ENCODE peak calls at places on chromosomes 5 and 9, in five cellular contexts. One of them, this sample, is unnamed.

GRCh38 chr9:131420913-131421312 is 27.0 kb downstream of the PRRC2B start:
- DNase-seq in upper lobe of right lung: no peak
- DNase-seq in prostate gland: peak
- DNase-seq in mucosa of descending colon: no peak
- DNase-seq in tibial nerve: no peak
- DNase-seq in this sample: no peak

GRCh38 chr9:34230556-34230955 is 51.7 kb downstream of the UBAP1 start:
- DNase-seq in upper lobe of right lung: no peak
- DNase-seq in prostate gland: no peak
- DNase-seq in mucosa of descending colon: no peak
- DNase-seq in tibial nerve: no peak
- DNase-seq in this sample: no peak

GRCh38 chr9:123544007-123544827 is 188.2 kb downstream of the CRB2 start:
- DNase-seq in prostate gland: no peak
- DNase-seq in tibial nerve: no peak
- DNase-seq in mucosa of descending colon: no peak
- DNase-seq in upper lobe of right lung: no peak
- DNase-seq in this sample: peak

GRCh38 chr5:65141487-65141886 is 340.2 kb downstream of the ADAMTS6 start:
- DNase-seq in prostate gland: no peak
- DNase-seq in tibial nerve: no peak
- DNase-seq in mucosa of descending colon: no peak
- DNase-seq in upper lobe of right lung: no peak
- DNase-seq in this sample: no peak

GRCh38 chr5:119330367-119331183 is 25.2 kb upstream of the TNFAIP8 start:
- DNase-seq in mucosa of descending colon: no peak
- DNase-seq in tibial nerve: no peak
- DNase-seq in prostate gland: no peak
- DNase-seq in upper lobe of right lung: no peak
- DNase-seq in this sample: no peak

GRCh38 chr5:144794922-144795321 is 624.2 kb downstream of the KCTD16 start:
- DNase-seq in prostate gland: no peak
- DNase-seq in upper lobe of right lung: no peak
- DNase-seq in mucosa of descending colon: no peak
- DNase-seq in tibial nerve: no peak
- DNase-seq in this sample: no peak

GRCh38 chr5:108560581-108560980 is 178.7 kb upstream of the FBXL17 start:
- DNase-seq in mucosa of descending colon: no peak
- DNase-seq in tibial nerve: peak
- DNase-seq in upper lobe of right lung: no peak
- DNase-seq in prostate gland: no peak
- DNase-seq in this sample: no peak

GRCh38 chr5:135386886-135387628 is 12.0 kb downstream of the MACROH2A1 start:
- DNase-seq in upper lobe of right lung: no peak
- DNase-seq in prostate gland: no peak
- DNase-seq in tibial nerve: no peak
- DNase-seq in mucosa of descending colon: peak
- DNase-seq in this sample: peak

GRCh38 chr5:93330506-93330905 is 250.5 kb downstream of the NR2F1-AS1 start:
- DNase-seq in mucosa of descending colon: no peak
- DNase-seq in prostate gland: no peak
- DNase-seq in tibial nerve: no peak
- DNase-seq in upper lobe of right lung: no peak
- DNase-seq in this sample: no peak

GRCh38 chr5:100479079-100479688 is 56.0 kb upstream of the FAM174A start:
- DNase-seq in upper lobe of right lung: no peak
- DNase-seq in prostate gland: peak
- DNase-seq in mucosa of descending colon: no peak
- DNase-seq in tibial nerve: no peak
- DNase-seq in this sample: peak

GRCh38 chr5:73319036-73319435 is 129.5 kb downstream of the FOXD1 start:
- DNase-seq in tibial nerve: no peak
- DNase-seq in upper lobe of right lung: no peak
- DNase-seq in prostate gland: no peak
- DNase-seq in mucosa of descending colon: no peak
- DNase-seq in this sample: no peak

GRCh38 chr5:81971086-81971693 is 633 bp upstream of the ATG10 start:
- DNase-seq in mucosa of descending colon: no peak
- DNase-seq in tibial nerve: no peak
- DNase-seq in upper lobe of right lung: no peak
- DNase-seq in prostate gland: no peak
- DNase-seq in this sample: no peak

GRCh38 chr5:132763369-132764036 is 13.5 kb downstream of the SEPTIN8 start:
- DNase-seq in mucosa of descending colon: no peak
- DNase-seq in upper lobe of right lung: no peak
- DNase-seq in tibial nerve: no peak
- DNase-seq in prostate gland: no peak
- DNase-seq in this sample: no peak

GRCh38 chr9:20625003-20625349 is 2.7 kb upstream of the MLLT3 start:
- DNase-seq in prostate gland: no peak
- DNase-seq in tibial nerve: no peak
- DNase-seq in upper lobe of right lung: no peak
- DNase-seq in mucosa of descending colon: no peak
- DNase-seq in this sample: no peak
- H3K4me3 ChIP-seq in prostate gland: no peak
- H3K4me3 ChIP-seq in tibial nerve: no peak
- H3K4me3 ChIP-seq in upper lobe of right lung: no peak
- H3K4me3 ChIP-seq in mucosa of descending colon: no peak
- H3K4me3 ChIP-seq in this sample: no peak

GRCh38 chr9:129873563-129873962 is 38.3 kb downstream of the USP20 start:
- DNase-seq in upper lobe of right lung: no peak
- DNase-seq in mucosa of descending colon: no peak
- DNase-seq in prostate gland: no peak
- DNase-seq in tibial nerve: no peak
- DNase-seq in this sample: no peak

GRCh38 chr9:129875687-129876395 is 40.6 kb downstream of the USP20 start:
- DNase-seq in mucosa of descending colon: no peak
- DNase-seq in prostate gland: no peak
- DNase-seq in upper lobe of right lung: no peak
- DNase-seq in tibial nerve: no peak
- DNase-seq in this sample: no peak

GRCh38 chr9:129876815-129877214 is 41.6 kb downstream of the USP20 start:
- DNase-seq in mucosa of descending colon: no peak
- DNase-seq in tibial nerve: no peak
- DNase-seq in upper lobe of right lung: no peak
- DNase-seq in prostate gland: no peak
- DNase-seq in this sample: no peak

GRCh38 chr9:129874261-129875101 is 39.2 kb downstream of the USP20 start:
- DNase-seq in prostate gland: no peak
- DNase-seq in upper lobe of right lung: no peak
- DNase-seq in mucosa of descending colon: no peak
- DNase-seq in tibial nerve: no peak
- DNase-seq in this sample: no peak

GRCh38 chr9:129875181-129875611 is 39.9 kb downstream of the USP20 start:
- DNase-seq in prostate gland: no peak
- DNase-seq in tibial nerve: no peak
- DNase-seq in upper lobe of right lung: no peak
- DNase-seq in mucosa of descending colon: no peak
- DNase-seq in this sample: no peak
- TF ChIP-seq CTCF in prostate gland: no peak
- TF ChIP-seq CTCF in tibial nerve: no peak
- TF ChIP-seq CTCF in upper lobe of right lung: peak
- TF ChIP-seq CTCF in mucosa of descending colon: no peak
- TF ChIP-seq CTCF in this sample: peak

DNA sequence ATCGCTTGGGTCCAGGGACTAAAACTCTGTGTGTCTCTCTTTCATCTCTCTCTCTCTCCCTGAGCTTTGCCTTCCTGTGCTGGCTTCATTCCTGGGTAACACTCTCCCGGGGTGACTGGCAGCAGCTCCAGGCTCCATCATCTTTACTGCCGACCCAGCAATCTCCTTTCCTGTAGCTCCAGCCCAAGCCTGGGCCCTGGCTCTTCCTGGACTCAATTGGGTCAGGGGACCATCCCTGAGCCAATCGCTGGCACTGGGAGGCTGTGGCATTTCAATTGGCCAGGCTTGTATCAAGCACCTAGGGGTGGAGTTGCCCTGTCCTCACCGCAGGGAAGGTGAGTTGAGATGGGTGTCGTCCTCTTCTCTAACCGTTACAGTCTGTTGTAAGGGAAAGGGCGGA is 31.9 kb downstream of the FAM240B start:
- DNase-seq in upper lobe of right lung: no peak
- DNase-seq in prostate gland: no peak
- DNase-seq in tibial nerve: no peak
- DNase-seq in mucosa of descending colon: peak
- DNase-seq in this sample: no peak
- H3K4me3 ChIP-seq in upper lobe of right lung: no peak
- H3K4me3 ChIP-seq in prostate gland: no peak
- H3K4me3 ChIP-seq in tibial nerve: no peak
- H3K4me3 ChIP-seq in mucosa of descending colon: no peak
- H3K4me3 ChIP-seq in this sample: no peak

DNA sequence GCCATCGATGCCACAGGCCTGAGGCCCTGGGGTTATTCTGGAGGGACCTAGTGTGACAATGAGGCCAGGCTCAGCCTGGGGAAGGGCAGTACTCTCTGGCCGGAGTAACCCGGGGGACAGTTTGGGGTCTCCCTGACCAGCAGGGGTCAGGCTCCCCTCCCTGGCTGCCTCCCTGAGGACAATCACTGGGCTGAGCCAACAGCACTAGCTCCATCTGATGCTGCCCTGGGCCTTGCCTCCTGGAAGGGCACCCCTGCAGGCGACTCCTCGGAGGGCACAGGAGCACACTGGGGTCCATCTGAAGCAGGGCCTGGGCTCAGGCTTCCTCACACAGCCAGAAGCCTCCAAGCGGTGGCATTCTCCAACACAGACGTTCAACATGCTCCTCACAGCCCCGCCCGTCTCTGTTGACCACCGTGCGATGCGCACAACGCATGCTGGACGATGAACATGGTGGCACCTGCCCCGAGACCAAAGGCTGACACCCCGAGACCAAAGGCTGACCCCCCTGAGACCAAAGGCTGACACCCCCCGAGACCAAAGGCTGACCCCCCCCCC is 68.3 kb downstream of the ADAMTS2 start:
- DNase-seq in tibial nerve: no peak
- DNase-seq in upper lobe of right lung: no peak
- DNase-seq in mucosa of descending colon: no peak
- DNase-seq in prostate gland: no peak
- DNase-seq in this sample: no peak
- TF ChIP-seq CTCF in tibial nerve: no peak
- TF ChIP-seq CTCF in upper lobe of right lung: no peak
- TF ChIP-seq CTCF in mucosa of descending colon: no peak
- TF ChIP-seq CTCF in prostate gland: no peak
- TF ChIP-seq CTCF in this sample: no peak

DNA sequence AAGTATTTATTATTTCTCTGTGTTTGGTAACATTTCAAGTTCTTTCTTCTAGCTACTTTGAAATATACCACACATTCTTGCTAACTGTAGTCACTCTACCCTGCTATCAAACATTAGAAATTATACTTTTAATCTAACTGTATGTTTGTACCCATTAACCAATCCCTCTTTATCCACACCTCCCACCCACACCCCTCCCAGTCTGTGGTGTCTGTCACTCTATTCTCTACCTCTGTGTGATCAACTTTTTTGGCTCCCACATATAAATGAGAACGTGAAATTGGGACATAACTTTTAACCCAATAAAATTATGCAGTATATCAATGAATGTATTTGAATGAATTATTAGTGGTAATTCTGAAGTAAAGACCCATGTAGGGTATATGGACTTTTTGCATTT is 79.7 kb downstream of the PBX3 start:
- DNase-seq in tibial nerve: no peak
- DNase-seq in upper lobe of right lung: no peak
- DNase-seq in prostate gland: no peak
- DNase-seq in mucosa of descending colon: no peak
- DNase-seq in this sample: no peak
- H3K4me3 ChIP-seq in tibial nerve: no peak
- H3K4me3 ChIP-seq in upper lobe of right lung: no peak
- H3K4me3 ChIP-seq in prostate gland: no peak
- H3K4me3 ChIP-seq in mucosa of descending colon: no peak
- H3K4me3 ChIP-seq in this sample: no peak

DNA sequence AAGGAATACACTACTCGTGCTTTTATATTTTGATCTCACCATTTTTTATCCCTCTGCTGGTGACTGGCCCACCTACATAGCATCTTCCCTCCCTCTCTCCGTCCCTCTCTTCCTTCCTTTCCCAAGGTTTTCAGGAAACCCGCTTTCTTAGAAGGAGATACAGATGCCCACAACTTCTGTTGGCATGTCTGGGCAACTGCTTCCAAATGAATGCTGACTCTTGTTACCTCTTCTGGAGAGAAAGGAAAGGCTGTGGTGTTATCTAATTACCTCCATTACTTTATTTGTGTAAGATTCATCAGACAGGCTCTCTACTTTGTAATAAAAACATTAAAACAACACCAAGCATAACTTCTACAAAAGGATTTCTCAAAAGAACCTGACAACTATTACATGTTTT is 20.2 kb downstream of the FANCC start:
- DNase-seq in prostate gland: no peak
- DNase-seq in mucosa of descending colon: no peak
- DNase-seq in tibial nerve: no peak
- DNase-seq in upper lobe of right lung: no peak
- DNase-seq in this sample: no peak
- TF ChIP-seq CTCF in prostate gland: no peak
- TF ChIP-seq CTCF in mucosa of descending colon: no peak
- TF ChIP-seq CTCF in tibial nerve: no peak
- TF ChIP-seq CTCF in upper lobe of right lung: no peak
- TF ChIP-seq CTCF in this sample: no peak

GRCh38 chr9:126915281-126915816 is 767 bp downstream of the RALGPS1 start:
- DNase-seq in prostate gland: peak
- DNase-seq in upper lobe of right lung: peak
- DNase-seq in mucosa of descending colon: peak
- DNase-seq in tibial nerve: no peak
- DNase-seq in this sample: no peak
- H3K4me3 ChIP-seq in prostate gland: peak
- H3K4me3 ChIP-seq in upper lobe of right lung: peak
- H3K4me3 ChIP-seq in mucosa of descending colon: peak
- H3K4me3 ChIP-seq in tibial nerve: peak
- H3K4me3 ChIP-seq in this sample: peak

DNA sequence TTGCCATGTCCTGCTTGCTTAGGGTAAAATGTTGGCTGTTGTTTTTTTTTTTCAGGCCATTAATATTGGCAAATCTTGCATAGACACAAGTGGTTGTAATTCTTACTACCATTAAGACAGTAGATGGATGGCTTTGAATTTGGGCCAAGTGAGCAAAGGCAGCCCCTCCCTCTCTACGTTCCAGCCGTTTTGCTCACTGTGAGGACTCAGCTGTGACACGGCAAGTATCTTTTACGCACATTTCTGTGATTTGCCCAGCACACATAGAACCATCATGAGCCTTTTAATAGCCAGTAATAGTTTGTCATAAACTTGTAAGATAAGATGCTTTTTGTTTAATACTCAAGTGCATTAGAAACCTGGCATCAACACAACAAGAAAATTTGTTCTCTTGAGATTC is 205.2 kb upstream of the ADCY2 start:
- DNase-seq in upper lobe of right lung: no peak
- DNase-seq in mucosa of descending colon: no peak
- DNase-seq in prostate gland: no peak
- DNase-seq in tibial nerve: no peak
- DNase-seq in this sample: no peak
- TF ChIP-seq CTCF in upper lobe of right lung: no peak
- TF ChIP-seq CTCF in mucosa of descending colon: no peak
- TF ChIP-seq CTCF in prostate gland: no peak
- TF ChIP-seq CTCF in tibial nerve: no peak
- TF ChIP-seq CTCF in this sample: no peak

GRCh38 chr5:5128766-5129165 is 11.4 kb upstream of the ADAMTS16 start:
- DNase-seq in tibial nerve: no peak
- DNase-seq in mucosa of descending colon: no peak
- DNase-seq in prostate gland: no peak
- DNase-seq in upper lobe of right lung: no peak
- DNase-seq in this sample: no peak
- H3K4me3 ChIP-seq in tibial nerve: no peak
- H3K4me3 ChIP-seq in mucosa of descending colon: no peak
- H3K4me3 ChIP-seq in prostate gland: no peak
- H3K4me3 ChIP-seq in upper lobe of right lung: no peak
- H3K4me3 ChIP-seq in this sample: no peak